ENCODE peak calls at places on chromosomes 2 and 18, in six cellular contexts. One of them, this sample, is unnamed.
A peak's percentile ranks its signal among the peaks of the same experiment; 100 is the strongest.

GRCh38 chr18:55150001-55150400 is 190.7 kb upstream of the CCDC68 start:
- DNase-seq in EL: no peak
- DNase-seq in IMR-90: no peak
- DNase-seq in CD8-positive, alpha-beta memory T cell: no peak
- DNase-seq in foreskin keratinocyte: no peak
- DNase-seq in T-helper 2 cell treated with Interferon-gamma antibody and Interleukin-4, amounts not matched to agents 5 μg/mL and 100 μg/mL, for 36 hours: no peak
- DNase-seq in this sample: no peak

GRCh38 chr18:66682855-66683322 is 79.0 kb upstream of the CDH19 start:
- DNase-seq in CD8-positive, alpha-beta memory T cell: no peak
- DNase-seq in EL: no peak
- DNase-seq in IMR-90: no peak
- DNase-seq in T-helper 2 cell treated with Interferon-gamma antibody and Interleukin-4, amounts not matched to agents 5 μg/mL and 100 μg/mL, for 36 hours: no peak
- DNase-seq in foreskin keratinocyte: no peak
- DNase-seq in this sample: peak; percentile 8

GRCh38 chr2:69926849-69927515 is 12.1 kb downstream of the MXD1 start:
- DNase-seq in T-helper 2 cell treated with Interferon-gamma antibody and Interleukin-4, amounts not matched to agents 5 μg/mL and 100 μg/mL, for 36 hours: no peak
- DNase-seq in CD8-positive, alpha-beta memory T cell: no peak
- DNase-seq in foreskin keratinocyte: peak; percentile 28
- DNase-seq in IMR-90: peak; percentile 45
- DNase-seq in EL: peak; percentile 19
- DNase-seq in this sample: peak; percentile 92

GRCh38 chr2:19801367-19802087 is 100.3 kb downstream of the TTC32 start:
- DNase-seq in IMR-90: peak; percentile 98
- DNase-seq in EL: peak; percentile 96
- DNase-seq in CD8-positive, alpha-beta memory T cell: no peak
- DNase-seq in T-helper 2 cell treated with Interferon-gamma antibody and Interleukin-4, amounts not matched to agents 5 μg/mL and 100 μg/mL, for 36 hours: no peak
- DNase-seq in foreskin keratinocyte: peak; percentile 75
- DNase-seq in this sample: peak; percentile 98

GRCh38 chr2:119429225-119430000 is 2.2 kb upstream of the TMEM37 start:
- DNase-seq in foreskin keratinocyte: peak; percentile 62
- DNase-seq in EL: no peak
- DNase-seq in T-helper 2 cell treated with Interferon-gamma antibody and Interleukin-4, amounts not matched to agents 5 μg/mL and 100 μg/mL, for 36 hours: no peak
- DNase-seq in IMR-90: no peak
- DNase-seq in CD8-positive, alpha-beta memory T cell: no peak
- DNase-seq in this sample: peak; percentile 81

GRCh38 chr18:36697905-36698304 is 130.9 kb downstream of the TPGS2 start:
- DNase-seq in EL: peak; percentile 61
- DNase-seq in foreskin keratinocyte: peak; percentile 87
- DNase-seq in CD8-positive, alpha-beta memory T cell: no peak
- DNase-seq in T-helper 2 cell treated with Interferon-gamma antibody and Interleukin-4, amounts not matched to agents 5 μg/mL and 100 μg/mL, for 36 hours: no peak
- DNase-seq in IMR-90: peak; percentile 94
- DNase-seq in this sample: peak; percentile 70

GRCh38 chr2:2187196-2187595 is 143.9 kb downstream of the MYT1L start:
- DNase-seq in foreskin keratinocyte: no peak
- DNase-seq in IMR-90: no peak
- DNase-seq in EL: no peak
- DNase-seq in T-helper 2 cell treated with Interferon-gamma antibody and Interleukin-4, amounts not matched to agents 5 μg/mL and 100 μg/mL, for 36 hours: no peak
- DNase-seq in CD8-positive, alpha-beta memory T cell: no peak
- DNase-seq in this sample: no peak

GRCh38 chr2:106878206-106878605 is 7.8 kb downstream of the ST6GAL2 start:
- DNase-seq in EL: no peak
- DNase-seq in CD8-positive, alpha-beta memory T cell: no peak
- DNase-seq in T-helper 2 cell treated with Interferon-gamma antibody and Interleukin-4, amounts not matched to agents 5 μg/mL and 100 μg/mL, for 36 hours: no peak
- DNase-seq in foreskin keratinocyte: no peak
- DNase-seq in IMR-90: no peak
- DNase-seq in this sample: no peak